ENCODE peak calls at places on chromosomes 6 and 20, in nine cellular contexts. T is iPS-NIHi11, N is RWPE1, G is brain microvascular endothelial cell, W is WTC11, C is AG08396, Y is GDM1, F is psoas muscle, J is stomach. H is an unnamed sample.
A peak's percentile ranks its signal among the peaks of the same experiment; 100 is the strongest.

GRCh38 chr6:14984454-14984853 is 261.4 kb upstream of the JARID2 start:
- DNase-seq in T (no peak), N (no peak), G (no peak), W (no peak), C (peak; percentile 31), Y (no peak), F (no peak), J (peak; percentile 28), H (no peak)

GRCh38 chr20:2507875-2508630 is 662 bp downstream of the ZNF343 start:
- DNase-seq in T (no peak), N (peak; percentile 50), G (no peak), W (no peak), C (peak; percentile 41), Y (no peak), F (peak; percentile 59), J (peak; percentile 27), H (no peak)

GRCh38 chr20:44204156-44204831 is 6.3 kb downstream of the OSER1 start:
- DNase-seq in T (peak; percentile 29), N (peak; percentile 99), G (peak; percentile 57), W (no peak), C (peak; percentile 79), Y (no peak), F (no peak), J (no peak), H (no peak)

GRCh38 chr20:13659288-13659687 is 20.6 kb upstream of the TASP1 start:
- DNase-seq in T (no peak), N (no peak), G (no peak), W (no peak), C (no peak), Y (no peak), F (no peak), J (no peak), H (no peak)

GRCh38 chr20:1894951-1895673 is at the start of gene SIRPA:
- DNase-seq in T (peak; percentile 76), N (peak; percentile 95), G (peak; percentile 39), W (peak; percentile 42), C (peak; percentile 95), Y (peak; percentile 56), F (peak; percentile 87), J (peak; percentile 55), H (no peak)

GRCh38 chr6:107496041-107496440 is 6.1 kb downstream of the SOBP start:
- DNase-seq in T (no peak), N (no peak), G (no peak), W (no peak), C (no peak), Y (no peak), F (no peak), J (no peak), H (no peak)

GRCh38 chr6:112639436-112639835 is 292.3 kb downstream of the RFPL4B start:
- DNase-seq in T (no peak), N (peak; percentile 8), G (no peak), W (no peak), C (peak; percentile 21), Y (no peak), F (no peak), J (no peak), H (no peak)

GRCh38 chr20:62741701-62742491 is 33.3 kb downstream of the NTSR1 start:
- DNase-seq in T (no peak), N (no peak), G (no peak), W (no peak), C (no peak), Y (no peak), F (peak; percentile 46), J (no peak), H (no peak)

GRCh38 chr6:72271531-72271930 is 350.3 kb upstream of the KCNQ5 start:
- DNase-seq in T (no peak), N (no peak), G (no peak), W (no peak), C (no peak), Y (no peak), F (no peak), J (no peak), H (no peak)

GRCh38 chr20:7003598-7003997 is 236.1 kb downstream of the BMP2 start:
- DNase-seq in T (no peak), N (peak; percentile 27), G (no peak), W (no peak), C (no peak), Y (no peak), F (no peak), J (no peak), H (no peak)

GRCh38 chr6:165611294-165611693 is 51.7 kb downstream of the PDE10A start:
- DNase-seq in T (no peak), N (no peak), G (no peak), W (no peak), C (no peak), Y (no peak), F (no peak), J (no peak), H (no peak)

GRCh38 chr20:23033918-23034317 is 1.2 kb upstream of the SSTR4 start:
- DNase-seq in T (no peak), N (no peak), G (no peak), W (no peak), C (no peak), Y (no peak), F (no peak), J (no peak), H (no peak)

GRCh38 chr6:7404546-7404945 is 14.9 kb downstream of the RIOK1 start:
- DNase-seq in T (no peak), N (no peak), G (no peak), W (no peak), C (no peak), Y (no peak), F (no peak), J (no peak), H (no peak)

GRCh38 chr6:147724454-147724853 is 216.0 kb downstream of the SAMD5 start:
- DNase-seq in T (peak; percentile 47), N (no peak), G (no peak), W (peak; percentile 18), C (no peak), Y (no peak), F (no peak), J (no peak), H (no peak)

GRCh38 chr6:90048191-90048969 is 154.1 kb downstream of the GJA10 start:
- DNase-seq in T (no peak), N (no peak), G (no peak), W (no peak), C (no peak), Y (no peak), F (no peak), J (no peak), H (no peak)

GRCh38 chr6:50905297-50905696 is 86.6 kb downstream of the TFAP2B start:
- DNase-seq in T (no peak), N (peak; percentile 3), G (no peak), W (no peak), C (no peak), Y (no peak), F (no peak), J (no peak), H (no peak)

GRCh38 chr20:33709398-33709797 is 10.7 kb downstream of the PXMP4 start:
- DNase-seq in T (no peak), N (no peak), G (no peak), W (no peak), C (peak; percentile 40), Y (no peak), F (no peak), J (no peak), H (no peak)

GRCh38 chr6:127120109-127120786 is 1.8 kb downstream of the RSPO3 start:
- DNase-seq in T (no peak), N (no peak), G (no peak), W (peak; percentile 36), C (no peak), Y (no peak), F (peak; percentile 57), J (no peak), H (no peak)

GRCh38 chr6:128438311-128438916 is 82.0 kb downstream of the PTPRK start:
- DNase-seq in T (no peak), N (no peak), G (no peak), W (no peak), C (no peak), Y (no peak), F (no peak), J (no peak), H (no peak)

GRCh38 chr20:37202267-37202943 is 23.1 kb upstream of the MROH8 start:
- DNase-seq in T (peak; percentile 65), N (peak; percentile 96), G (peak; percentile 91), W (peak; percentile 36), C (peak; percentile 75), Y (no peak), F (no peak), J (no peak), H (no peak)